ENCODE peak calls at places on chromosomes 2 and 18, in nine cellular contexts. I is stimulated activated CD4-positive, alpha-beta T cell treated with anti-CD3 and anti-CD28 coated beads, Interleukin-15, amount 100 ng/mL, for 1 hour; A is T-helper 1 cell; Q is fibroblast of lung; B is fibroblast of mammary gland; K is substantia nigra; X is fibroblast of the conjunctiva; W is aorta; N is mucosa of gallbladder. H is an unnamed sample.

GRCh38 chr2:239593455-239593854 is 192.6 kb upstream of the HDAC4 start:
- DNase-seq in X (no peak), B (no peak), Q (no peak), K (no peak), I (no peak), A (no peak), W (no peak), N (no peak), H (no peak)

GRCh38 chr2:17791121-17791902 is 24.9 kb upstream of the MSGN1 start:
- DNase-seq in X (peak; percentile 58), I (no peak), K (no peak), A (no peak), N (no peak), B (peak; percentile 83), Q (peak; percentile 81), W (no peak), H (peak; percentile 94)

GRCh38 chr18:79260023-79260422 is 135.7 kb upstream of the NFATC1 start:
- DNase-seq in N (no peak), X (no peak), A (no peak), I (no peak), W (no peak), B (no peak), K (no peak), Q (no peak), H (no peak)

GRCh38 chr2:180980185-180980942 is at the start of gene UBE2E3:
- DNase-seq in A (peak; percentile 72), N (peak; percentile 80), B (peak; percentile 75), W (peak; percentile 87), I (peak; percentile 68), X (peak; percentile 50), K (peak; percentile 92), Q (peak; percentile 72), H (peak; percentile 76)

GRCh38 chr2:241675885-241676284 is 10.7 kb downstream of the DTYMK start:
- DNase-seq in X (no peak), A (no peak), B (no peak), K (no peak), I (no peak), Q (no peak), N (no peak), W (no peak), H (no peak)

GRCh38 chr2:188776634-188777033 is 197.5 kb upstream of the COL3A1 start:
- DNase-seq in N (no peak), X (no peak), Q (peak; percentile 89), A (no peak), K (no peak), I (no peak), W (no peak), B (peak; percentile 69), H (peak; percentile 65)

GRCh38 chr2:98637401-98638144 is 29.2 kb downstream of the UNC50 start:
- DNase-seq in K (no peak), B (no peak), Q (no peak), N (no peak), X (no peak), I (no peak), A (peak; percentile 41), W (no peak), H (no peak)

GRCh38 chr18:2515908-2516625 is 55.2 kb downstream of the METTL4 start:
- DNase-seq in K (no peak), X (peak; percentile 73), A (no peak), W (no peak), I (no peak), Q (peak; percentile 95), N (no peak), B (peak; percentile 98), H (peak; percentile 90)

GRCh38 chr2:40625849-40626248 is 174.0 kb upstream of the SLC8A1 start:
- DNase-seq in A (no peak), Q (peak; percentile 79), I (no peak), K (no peak), X (peak; percentile 33), N (no peak), W (no peak), B (peak; percentile 91), H (peak; percentile 80)

GRCh38 chr2:46489430-46489829 is 10.1 kb downstream of the TMEM247 start:
- DNase-seq in W (no peak), Q (no peak), X (no peak), N (peak; percentile 34), B (no peak), I (no peak), A (no peak), K (peak; percentile 61), H (peak; percentile 11)

GRCh38 chr18:63431180-63431579 is 8.9 kb upstream of the VPS4B start:
- DNase-seq in N (no peak), Q (no peak), I (no peak), W (no peak), A (no peak), B (no peak), X (no peak), K (no peak), H (no peak)

GRCh38 chr2:240594511-240595380 is 8.2 kb downstream of the CAPN10 start:
- DNase-seq in I (no peak), Q (no peak), K (peak; percentile 21), X (no peak), A (no peak), N (no peak), W (peak; percentile 35), B (no peak), H (no peak)

GRCh38 chr2:239482801-239483712 is 82.2 kb upstream of the HDAC4 start:
- DNase-seq in I (no peak), N (no peak), Q (no peak), A (no peak), B (no peak), X (no peak), W (no peak), K (no peak), H (no peak)

GRCh38 chr18:44851806-44852205 is 171.1 kb downstream of the SETBP1 start:
- DNase-seq in N (no peak), Q (no peak), B (no peak), K (no peak), A (no peak), W (no peak), X (no peak), I (no peak), H (no peak)

GRCh38 chr18:63207825-63208224 is 111.7 kb downstream of the BCL2 start:
- DNase-seq in K (no peak), A (no peak), B (no peak), W (no peak), I (no peak), Q (no peak), X (no peak), N (no peak), H (no peak)

GRCh38 chr18:39454866-39455265 is 1889.3 kb upstream of the CELF4 start:
- DNase-seq in Q (no peak), B (no peak), X (no peak), W (no peak), I (no peak), K (no peak), A (no peak), N (no peak), H (no peak)

GRCh38 chr2:238921681-238922319 is 73.9 kb downstream of the TWIST2 start:
- DNase-seq in I (no peak), X (no peak), Q (no peak), B (no peak), W (no peak), A (no peak), N (no peak), K (no peak), H (no peak)

GRCh38 chr18:2908166-2908945 is 61.5 kb downstream of the EMILIN2 start:
- DNase-seq in N (no peak), I (no peak), Q (no peak), W (no peak), A (no peak), B (no peak), K (no peak), X (no peak), H (no peak)

GRCh38 chr18:62505669-62506494 is 16.9 kb upstream of the ZCCHC2 start:
- DNase-seq in I (peak; percentile 6), B (no peak), X (no peak), N (no peak), A (no peak), Q (no peak), W (no peak), K (no peak), H (no peak)

GRCh38 chr2:8416172-8416571 is 265.7 kb upstream of the ID2 start:
- DNase-seq in A (no peak), Q (no peak), X (no peak), B (no peak), K (no peak), N (no peak), W (no peak), I (no peak), H (no peak)

GRCh38 chr2:168666339-168666738 is 136.1 kb upstream of the NOSTRIN start:
- DNase-seq in Q (peak; percentile 78), X (no peak), A (no peak), I (no peak), N (no peak), K (no peak), W (no peak), B (peak; percentile 47), H (no peak)

GRCh38 chr2:40434638-40435296 is 17.1 kb downstream of the SLC8A1 start:
- DNase-seq in K (no peak), N (no peak), I (no peak), W (peak; percentile 65), X (peak; percentile 86), Q (peak; percentile 99), A (no peak), B (peak; percentile 91), H (peak; percentile 99)

GRCh38 chr2:11796190-11797171 is 50.0 kb downstream of the LPIN1 start:
- DNase-seq in W (no peak), I (no peak), B (peak; percentile 92), X (peak; percentile 80), K (no peak), Q (no peak), N (no peak), A (no peak), H (peak; percentile 97)

GRCh38 chr2:7692657-7693161 is 775.5 kb downstream of the RNF144A start:
- DNase-seq in N (no peak), K (no peak), B (peak; percentile 97), Q (peak; percentile 88), A (no peak), X (peak; percentile 81), I (no peak), W (peak; percentile 50), H (peak; percentile 98)

GRCh38 chr2:21118302-21118920 is 5.4 kb upstream of the TDRD15 start:
- DNase-seq in Q (peak; percentile 0), N (peak; percentile 48), I (no peak), X (peak; percentile 17), A (no peak), W (no peak), B (peak; percentile 26), K (no peak), H (peak; percentile 6)

GRCh38 chr2:29495536-29495935 is 380.3 kb downstream of the CLIP4 start:
- DNase-seq in B (peak; percentile 34), N (no peak), K (no peak), W (no peak), A (no peak), Q (peak; percentile 16), X (no peak), I (no peak), H (no peak)

GRCh38 chr18:5073026-5073944 is 123.8 kb downstream of the AKAIN1 start:
- DNase-seq in I (no peak), B (peak; percentile 29), X (no peak), Q (peak; percentile 17), W (no peak), K (no peak), N (no peak), A (peak; percentile 11), H (peak; percentile 18)

GRCh38 chr2:46942143-46942526 is 26.5 kb upstream of the MCFD2 start:
- DNase-seq in Q (peak; percentile 18), B (no peak), A (peak; percentile 69), W (peak; percentile 78), K (no peak), I (peak; percentile 51), N (no peak), X (no peak), H (no peak)

GRCh38 chr2:68577183-68577582 is 66.2 kb upstream of the PROKR1 start:
- DNase-seq in K (no peak), B (no peak), Q (no peak), A (no peak), N (no peak), X (peak; percentile 3), I (no peak), W (no peak), H (no peak)

GRCh38 chr2:182548031-182548950 is 121.5 kb upstream of the PDE1A start:
- DNase-seq in W (no peak), Q (peak; percentile 41), X (no peak), N (no peak), I (no peak), K (no peak), B (peak; percentile 35), A (no peak), H (peak; percentile 30)

GRCh38 chr18:77113361-77114069 is 19.1 kb downstream of the MBP start:
- DNase-seq in X (no peak), Q (no peak), W (no peak), A (no peak), K (no peak), N (no peak), I (no peak), B (no peak), H (no peak)

H was measured in AG10803.